ENCODE peak calls at places on chromosomes 3 and 15, in nine cellular contexts. V is fibroblast of lung; H is adrenal gland; G is H9; A is lower lobe of right lung; B is CD8-positive, alpha-beta T cell; Z is PC-3; C is heart right ventricle; L is PC-9. N is an unnamed sample.
A peak's percentile ranks its signal among the peaks of the same experiment; 100 is the strongest.

GRCh38 chr3:50675179-50676030 is 678 bp downstream of the DOCK3 start:
- DNase-seq in Z (no peak), C (peak; percentile 62), V (no peak), A (peak; percentile 59), L (no peak), G (peak; percentile 71), B (peak; percentile 31), H (peak; percentile 56), N (no peak)

GRCh38 chr15:69060744-69061143 is 46.2 kb downstream of the NOX5 start:
- DNase-seq in B (no peak), L (no peak), A (no peak), H (no peak), G (no peak), Z (peak; percentile 45), C (no peak), V (no peak), N (no peak)

GRCh38 chr3:62007036-62007435 is 366.3 kb downstream of the FEZF2 start:
- DNase-seq in L (no peak), H (no peak), C (no peak), B (no peak), V (peak; percentile 19), Z (no peak), A (no peak), G (no peak), N (no peak)

GRCh38 chr15:51338496-51338895 is at the start of gene CYP19A1:
- DNase-seq in Z (no peak), C (no peak), V (no peak), L (no peak), H (no peak), A (no peak), G (no peak), B (no peak), N (no peak)

GRCh38 chr3:61914277-61914676 is 352.9 kb downstream of the PTPRG start:
- DNase-seq in C (no peak), H (no peak), V (no peak), Z (no peak), G (no peak), L (no peak), A (no peak), B (no peak), N (no peak)

GRCh38 chr3:57163751-57164150 is 1.4 kb downstream of the IL17RD start:
- DNase-seq in L (no peak), A (no peak), Z (no peak), G (no peak), H (no peak), B (no peak), C (no peak), V (no peak), N (no peak)

GRCh38 chr3:157129782-157130137 is 30.2 kb downstream of the CCNL1 start:
- DNase-seq in G (no peak), Z (peak; percentile 63), L (peak; percentile 66), V (no peak), H (no peak), C (no peak), A (no peak), B (no peak), N (no peak)

GRCh38 chr15:25989327-25989726 is 126.2 kb upstream of the ATP10A start:
- DNase-seq in C (no peak), V (no peak), Z (no peak), B (no peak), G (peak; percentile 49), L (no peak), H (no peak), A (no peak), N (no peak)

GRCh38 chr3:101677436-101678286 is 729 bp upstream of the ZBTB11 start:
- DNase-seq in Z (peak; percentile 36), C (peak; percentile 30), G (peak; percentile 47), B (no peak), V (no peak), H (peak; percentile 21), L (no peak), A (no peak), N (no peak)

GRCh38 chr3:156676467-156677119 is 2.2 kb downstream of the TIPARP start:
- DNase-seq in V (no peak), Z (peak; percentile 43), H (no peak), L (peak; percentile 65), G (no peak), C (no peak), A (no peak), B (no peak), N (peak; percentile 50)

GRCh38 chr15:85477730-85478129 is 97.3 kb downstream of the AKAP13 start:
- DNase-seq in H (no peak), A (no peak), G (no peak), V (peak; percentile 63), C (no peak), L (no peak), B (no peak), Z (peak; percentile 41), N (peak; percentile 84)

DNA sequence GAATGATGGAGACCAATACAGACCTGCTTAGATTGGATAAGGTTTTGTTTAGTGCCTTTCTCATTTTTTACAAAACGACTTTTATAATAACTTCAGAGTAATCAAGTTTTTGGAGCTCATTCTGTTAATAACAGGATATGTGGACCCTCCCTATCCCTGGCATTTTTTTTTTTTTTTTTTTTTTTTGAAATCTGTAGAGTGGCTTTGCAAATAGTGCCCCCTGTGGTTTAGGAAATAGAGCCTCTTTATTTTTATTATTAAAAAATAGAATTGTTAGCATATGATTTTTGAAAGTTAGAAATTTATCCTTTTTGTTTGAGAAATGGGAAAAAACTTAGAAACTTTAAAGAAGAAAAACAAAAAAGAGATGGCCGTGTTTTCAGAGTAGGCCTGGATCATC is 11.4 kb downstream of the SKIL start:
- DNase-seq in L (no peak), G (no peak), Z (peak; percentile 30), V (peak; percentile 44), H (no peak), B (no peak), A (no peak), C (no peak), N (no peak)
- TF ChIP-seq CTCF in L (peak; percentile 71), G (peak; percentile 25), Z (no peak), V (no peak), H (peak; percentile 23), B (peak; percentile 56), A (peak; percentile 35), C (peak; percentile 34), N (peak; percentile 54)

GRCh38 chr3:119346076-119346496 is 51.9 kb downstream of the ARHGAP31 start:
- DNase-seq in Z (no peak), B (no peak), L (no peak), V (peak; percentile 49), G (no peak), C (no peak), A (no peak), H (no peak), N (no peak)
- H3K4me1 ChIP-seq in Z (no peaks in the 10 kb centered on the region), B (no peaks in the 10 kb centered on the region), L (no peaks in the 10 kb centered on the region), V (no peaks in the 10 kb centered on the region), G (peaks cover 14% of the 10 kb centered on the region), C (peaks cover 88% of the 10 kb centered on the region), A (peaks cover 64% of the 10 kb centered on the region), H (no peaks in the 10 kb centered on the region), N (no peaks in the 10 kb centered on the region)

GRCh38 chr3:150235799-150236198 is 172.3 kb upstream of the TSC22D2 start:
- DNase-seq in G (no peak), H (peak; percentile 23), C (no peak), B (no peak), L (no peak), Z (peak; percentile 17), A (no peak), V (peak; percentile 87), N (peak; percentile 56)
- H3K27ac ChIP-seq in G (no peak overlapping the region), H (peak overlapping the region; percentile 46), C (no peak overlapping the region), B (no peak overlapping the region), L (no peak overlapping the region), Z (no peak overlapping the region), A (no peak overlapping the region), V (peak overlapping the region; percentile 59), N (no peak overlapping the region)

GRCh38 chr3:44987318-44987717 is 11.3 kb downstream of the EXOSC7 start:
- DNase-seq in C (no peak), L (no peak), H (peak; percentile 35), B (no peak), A (no peak), G (no peak), V (no peak), Z (no peak), N (no peak)
- TF ChIP-seq CTCF in C (no peak), L (no peak), H (no peak), B (no peak), A (no peak), G (no peak), V (no peak), Z (no peak), N (no peak)

GRCh38 chr3:52246264-52246620 is 683 bp downstream of the PPM1M start:
- DNase-seq in G (no peak), H (no peak), Z (no peak), C (no peak), L (no peak), V (no peak), A (no peak), B (no peak), N (no peak)

GRCh38 chr3:52247455-52248164 is 2.1 kb downstream of the PPM1M start:
- DNase-seq in H (no peak), V (no peak), A (no peak), B (no peak), Z (no peak), C (no peak), L (no peak), G (no peak), N (no peak)

GRCh38 chr3:52244061-52244628 is 1.4 kb upstream of the PPM1M start:
- DNase-seq in C (no peak), H (peak; percentile 35), A (peak; percentile 76), Z (peak; percentile 87), V (peak; percentile 19), G (peak; percentile 27), L (peak; percentile 80), B (no peak), N (no peak)

GRCh38 chr3:52246728-52247454 is 1.3 kb downstream of the PPM1M start:
- DNase-seq in A (peak; percentile 67), V (no peak), C (no peak), L (no peak), Z (no peak), H (peak; percentile 23), B (no peak), G (peak; percentile 28), N (no peak)

DNA sequence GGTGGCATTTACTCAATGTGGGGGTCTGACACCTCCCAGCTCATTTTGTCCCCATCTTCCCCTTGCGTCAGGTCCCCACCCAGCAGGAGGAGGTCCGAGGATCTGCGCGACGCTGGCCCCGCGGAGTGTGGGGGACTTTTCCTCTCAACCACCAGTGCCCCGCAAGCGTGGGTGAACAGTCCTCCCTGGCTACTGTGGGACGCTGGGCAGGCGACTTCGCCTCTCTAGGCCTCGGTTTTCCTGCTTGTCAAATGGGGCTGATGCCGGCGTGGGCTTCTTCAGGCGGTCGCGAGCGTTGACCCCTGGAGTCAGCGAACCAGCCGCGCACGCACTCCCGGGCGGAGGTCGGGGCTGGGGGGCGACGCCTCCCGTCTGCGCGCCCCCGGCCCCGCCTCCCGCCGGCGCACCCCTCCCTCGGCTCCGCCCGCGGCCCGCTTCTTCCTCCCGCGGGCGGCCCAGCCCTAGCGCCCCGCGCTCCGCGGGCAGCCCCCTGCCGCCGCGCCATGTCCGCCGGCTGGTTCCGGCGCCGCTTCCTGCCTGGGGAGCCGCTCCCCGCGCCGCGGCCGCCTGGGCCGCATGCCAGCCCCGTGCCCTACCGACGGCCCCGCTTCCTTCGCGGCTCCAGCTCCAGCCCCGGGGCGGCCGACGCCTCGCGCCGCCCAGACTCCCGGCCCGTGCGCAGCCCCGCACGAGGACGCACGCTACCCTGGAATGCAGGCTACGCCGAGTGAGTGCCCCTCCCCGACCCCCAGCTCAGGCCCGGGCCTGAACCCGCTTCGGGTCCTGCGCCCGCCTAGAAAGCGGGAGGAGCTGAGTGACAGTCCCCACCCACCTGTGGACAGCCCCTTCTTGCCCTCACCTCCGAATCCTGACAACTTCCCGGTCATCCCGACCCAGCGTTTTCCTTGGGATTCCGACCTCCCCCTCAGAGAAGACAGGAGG is at the start of gene PPM1M:
- DNase-seq in B (peak; percentile 51), V (peak; percentile 41), A (peak; percentile 73), Z (peak; percentile 62), C (peak; percentile 64), G (peak; percentile 73), L (no peak), H (peak; percentile 42), N (no peak)
- H3K4me1 ChIP-seq in B (peaks cover 84% of the 10 kb centered on the region), V (peaks cover 5% of the 10 kb centered on the region), A (peaks cover 48% of the 10 kb centered on the region), Z (peaks cover 31% of the 10 kb centered on the region), C (peaks cover 17% of the 10 kb centered on the region), G (no peaks in the 10 kb centered on the region), L (peaks cover 32% of the 10 kb centered on the region), H (peaks cover 6% of the 10 kb centered on the region), N (peaks cover 15% of the 10 kb centered on the region)